ENCODE peak calls at places on chromosomes 2 and 18, in seven cellular contexts. P is fibroblast of mammary gland, B is B cell, N is cardiac muscle cell, W is cardiac fibroblast, L is heart left ventricle, X is Peyer's patch. O is an unnamed sample.
A peak's percentile ranks its signal among the peaks of the same experiment; 100 is the strongest.

GRCh38 chr2:214808961-214809750 is at the start of gene BARD1:
- DNase-seq in N (peak; percentile 60), P (peak; percentile 53), X (peak; percentile 73), B (peak; percentile 65), W (peak; percentile 54), L (peak; percentile 70), O (peak; percentile 52)

GRCh38 chr2:138071720-138072719 is 107.7 kb downstream of the HNMT start:
- DNase-seq in B (no peak), N (peak; percentile 16), X (no peak), L (no peak), P (no peak), W (peak; percentile 18), O (no peak)

GRCh38 chr2:196987654-196988364 is 61.3 kb upstream of the PGAP1 start:
- DNase-seq in L (no peak), B (no peak), P (peak; percentile 98), N (peak; percentile 97), X (peak; percentile 55), W (peak; percentile 96), O (peak; percentile 33)

GRCh38 chr2:30259071-30259470 is 27.7 kb downstream of the LBH start:
- DNase-seq in P (no peak), X (no peak), B (no peak), N (no peak), W (no peak), L (no peak), O (no peak)

GRCh38 chr2:53770264-53770663 is 2.7 kb downstream of the CHAC2 start:
- DNase-seq in P (no peak), X (no peak), L (no peak), N (no peak), W (no peak), B (no peak), O (no peak)

GRCh38 chr18:5110288-5110687 is 86.8 kb downstream of the AKAIN1 start:
- DNase-seq in B (no peak), N (no peak), P (no peak), L (no peak), W (no peak), X (no peak), O (no peak)

GRCh38 chr18:23068692-23069305 is 66.5 kb upstream of the CABLES1 start:
- DNase-seq in L (no peak), B (no peak), X (no peak), P (no peak), N (no peak), W (no peak), O (no peak)

GRCh38 chr2:171208648-171209047 is 48.0 kb upstream of the TLK1 start:
- DNase-seq in L (no peak), B (no peak), P (no peak), W (no peak), N (no peak), X (no peak), O (no peak)

GRCh38 chr2:109722026-109722425 is 72.1 kb upstream of the RGPD5 start:
- DNase-seq in X (peak; percentile 38), L (no peak), B (no peak), W (peak; percentile 11), N (no peak), P (no peak), O (no peak)

GRCh38 chr2:230865766-230866703 is 1.3 kb downstream of the ITM2C start:
- DNase-seq in P (no peak), X (peak; percentile 86), L (no peak), B (peak; percentile 52), W (peak; percentile 35), N (peak; percentile 52), O (no peak)

GRCh38 chr18:58495634-58496033 is 133.3 kb downstream of the ALPK2 start:
- DNase-seq in L (no peak), B (no peak), X (no peak), W (no peak), N (no peak), P (peak; percentile 10), O (peak; percentile 40)

GRCh38 chr2:29012211-29012681 is 31.1 kb downstream of the TOGARAM2 start:
- DNase-seq in P (no peak), N (peak; percentile 76), B (no peak), L (peak; percentile 85), X (peak; percentile 80), W (peak; percentile 79), O (no peak)

GRCh38 chr2:145569108-145569507 is 1049.2 kb upstream of the ZEB2 start:
- DNase-seq in X (no peak), P (peak; percentile 83), B (no peak), W (peak; percentile 8), L (no peak), N (peak; percentile 6), O (no peak)

GRCh38 chr2:12694990-12695774 is 21.6 kb upstream of the TRIB2 start:
- DNase-seq in X (no peak), L (no peak), N (no peak), W (no peak), P (no peak), B (no peak), O (peak; percentile 22)

GRCh38 chr2:132496566-132496965 is 80.0 kb downstream of the GPR39 start:
- DNase-seq in L (no peak), X (no peak), B (no peak), N (no peak), W (no peak), P (no peak), O (no peak)

GRCh38 chr18:44733069-44733753 is 52.5 kb downstream of the SETBP1 start:
- DNase-seq in X (no peak), P (peak; percentile 96), B (no peak), N (peak; percentile 67), W (peak; percentile 47), L (no peak), O (no peak)

GRCh38 chr2:173221937-173222594 is 132.6 kb upstream of the CDCA7 start:
- DNase-seq in W (no peak), B (no peak), L (no peak), X (no peak), N (no peak), P (no peak), O (no peak)

GRCh38 chr2:43230981-43231827 is 4.8 kb upstream of the ZFP36L2 start:
- DNase-seq in N (no peak), W (no peak), P (no peak), B (no peak), X (no peak), L (peak; percentile 25), O (no peak)

GRCh38 chr2:216872624-216873023 is 12.8 kb upstream of the TNP1 start:
- DNase-seq in X (no peak), N (no peak), W (no peak), P (no peak), B (no peak), L (no peak), O (no peak)

GRCh38 chr2:170146784-170147183 is 31.2 kb upstream of the MYO3B start:
- DNase-seq in P (no peak), B (no peak), W (no peak), L (no peak), X (no peak), N (no peak), O (no peak)

GRCh38 chr2:241157841-241158545 is 7.7 kb downstream of the PPP1R7 start:
- DNase-seq in N (no peak), P (peak; percentile 90), W (peak; percentile 17), L (no peak), B (no peak), X (no peak), O (no peak)

GRCh38 chr18:63083555-63083954 is 236.0 kb downstream of the BCL2 start:
- DNase-seq in X (no peak), P (peak; percentile 17), W (peak; percentile 12), N (peak; percentile 43), B (no peak), L (no peak), O (no peak)

GRCh38 chr2:178324072-178324471 is 126.9 kb downstream of the PRKRA start:
- DNase-seq in L (no peak), N (peak; percentile 23), B (no peak), P (no peak), X (no peak), W (peak; percentile 13), O (no peak)

GRCh38 chr2:25165992-25166618 is 2.3 kb downstream of the POMC start:
- DNase-seq in B (peak; percentile 86), N (peak; percentile 5), P (no peak), W (no peak), X (peak; percentile 88), L (no peak), O (peak; percentile 78)
- TF ChIP-seq CTCF in B (peak; percentile 67), N (no peak), P (no peak), W (no peak), X (peak; percentile 45), L (peak; percentile 24), O (peak; percentile 82)

GRCh38 chr18:11307716-11308115 is 158.3 kb upstream of the PIEZO2 start:
- DNase-seq in W (no peak), P (no peak), X (no peak), N (no peak), L (no peak), B (no peak), O (no peak)

GRCh38 chr18:11304900-11305299 is 155.5 kb upstream of the PIEZO2 start:
- DNase-seq in N (no peak), X (no peak), L (no peak), P (no peak), W (no peak), B (no peak), O (no peak)

GRCh38 chr18:11309172-11309571 is 159.8 kb upstream of the PIEZO2 start:
- DNase-seq in B (no peak), X (no peak), W (peak; percentile 40), L (no peak), N (peak; percentile 47), P (peak; percentile 45), O (no peak)

GRCh38 chr18:11308499-11308898 is 159.1 kb upstream of the PIEZO2 start:
- DNase-seq in X (no peak), N (peak; percentile 39), W (peak; percentile 29), B (no peak), L (no peak), P (peak; percentile 29), O (no peak)

DNA sequence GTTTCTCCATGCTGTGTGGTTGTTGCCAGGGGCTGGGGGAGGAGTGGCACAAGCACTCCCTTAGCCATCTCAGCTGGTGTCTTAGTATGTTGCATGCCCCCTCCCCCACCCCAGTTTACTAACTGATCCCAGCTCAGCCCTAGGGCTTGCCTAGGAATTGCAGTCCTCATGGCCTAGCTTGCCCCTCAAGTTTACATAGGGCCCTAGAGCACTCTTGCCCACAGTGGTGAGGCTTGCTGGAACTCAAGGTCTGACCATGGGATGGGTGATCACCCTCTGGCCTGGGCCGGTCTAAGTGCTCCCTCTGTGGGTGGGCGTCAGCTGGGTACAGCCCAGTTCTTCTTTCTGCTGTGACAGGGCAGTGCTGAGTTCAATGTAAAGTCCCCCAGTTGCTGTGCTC is 156.1 kb upstream of the PIEZO2 start:
- DNase-seq in B (no peak), W (no peak), N (no peak), P (no peak), X (no peak), L (no peak), O (no peak)
- TF ChIP-seq CTCF in B (no peak), W (no peak), N (no peak), P (no peak), X (no peak), L (no peak), O (peak; percentile 9)

DNA sequence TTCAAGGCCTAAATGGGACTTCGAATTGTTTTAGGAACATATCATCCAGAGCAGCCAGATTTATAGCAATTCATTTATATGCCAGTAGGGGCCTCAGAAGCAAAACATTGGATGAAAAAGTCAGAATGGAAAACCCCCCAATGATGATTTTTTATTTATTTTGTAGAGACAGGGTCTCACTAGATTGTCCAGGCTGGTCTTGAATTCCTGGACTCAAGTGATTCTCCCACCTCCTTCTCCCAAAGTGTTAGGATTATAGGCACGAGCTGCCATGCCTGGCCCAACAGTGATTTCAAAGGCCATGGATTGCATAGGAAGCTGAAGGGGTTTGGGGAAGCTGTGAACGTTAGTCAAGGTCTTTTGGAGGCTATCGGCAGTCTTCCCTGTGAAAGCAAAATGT is 21.9 kb upstream of the MCFD2 start:
- DNase-seq in L (no peak), N (no peak), P (no peak), X (peak; percentile 22), B (no peak), W (no peak), O (no peak)
- TF ChIP-seq CTCF in L (peak; percentile 33), N (peak; percentile 42), P (peak; percentile 52), X (peak; percentile 44), B (peak; percentile 76), W (peak; percentile 54), O (peak; percentile 35)

GRCh38 chr18:77380695-77381094 is 131.0 kb downstream of the GALR1 start:
- DNase-seq in L (no peak), P (no peak), N (no peak), B (no peak), X (no peak), W (no peak), O (no peak)
- TF ChIP-seq CTCF in L (no peak), P (no peak), N (no peak), B (no peak), X (no peak), W (no peak), O (no peak)

O was measured in GM13977.